ENCODE peak calls at places on chromosomes 5 and 9, in nine cellular contexts. Z, L, V, H, W, B, F, X and S are unnamed samples.

GRCh38 chr5:169160405-169160901 is 140.5 kb downstream of the SLIT3 start:
- DNase-seq in Z (no peak), L (no peak), V (peak), H (no peak), W (peak), B (no peak), F (no peak), X (no peak), S (no peak)

GRCh38 chr5:115419794-115420585 is 123.5 kb upstream of the CCDC112 start:
- DNase-seq in Z (no peak), L (no peak), V (no peak), H (no peak), W (peak), B (no peak), F (peak), X (no peak), S (no peak)

GRCh38 chr5:170562166-170562565 is 58.3 kb downstream of the KCNIP1 start:
- DNase-seq in Z (no peak), L (no peak), V (no peak), H (no peak), W (no peak), B (no peak), F (no peak), X (no peak), S (no peak)

GRCh38 chr5:13250450-13251291 is 693.8 kb downstream of the DNAH5 start:
- DNase-seq in Z (no peak), L (no peak), V (no peak), H (no peak), W (peak), B (no peak), F (no peak), X (no peak), S (no peak)

GRCh38 chr5:159050408-159051091 is 49.2 kb downstream of the EBF1 start:
- DNase-seq in Z (no peak), L (no peak), V (no peak), H (no peak), W (no peak), B (no peak), F (no peak), X (no peak), S (no peak)

GRCh38 chr9:136316271-136316751 is 11.0 kb upstream of the GPSM1 start:
- DNase-seq in Z (no peak), L (no peak), V (no peak), H (no peak), W (no peak), B (no peak), F (no peak), X (no peak), S (no peak)

GRCh38 chr5:4911646-4912403 is 228.3 kb upstream of the ADAMTS16 start:
- DNase-seq in Z (no peak), L (no peak), V (no peak), H (no peak), W (no peak), B (no peak), F (no peak), X (no peak), S (no peak)

GRCh38 chr9:76917299-76917698 is 11.4 kb upstream of the PRUNE2 start:
- DNase-seq in Z (no peak), L (no peak), V (no peak), H (no peak), W (no peak), B (no peak), F (no peak), X (no peak), S (no peak)

GRCh38 chr9:87950765-87951488 is 23.4 kb downstream of the CDK20 start:
- DNase-seq in Z (no peak), L (no peak), V (no peak), H (no peak), W (peak), B (no peak), F (peak), X (no peak), S (peak)

GRCh38 chr5:95446009-95446408 is 54.8 kb downstream of the FAM81B start:
- DNase-seq in Z (no peak), L (no peak), V (no peak), H (no peak), W (no peak), B (no peak), F (peak), X (no peak), S (peak)

GRCh38 chr5:82413302-82414042 is 135.3 kb upstream of the RPS23 start:
- DNase-seq in Z (no peak), L (no peak), V (no peak), H (no peak), W (no peak), B (no peak), F (no peak), X (no peak), S (no peak)

GRCh38 chr9:16191691-16192402 is 639.0 kb downstream of the CCDC171 start:
- DNase-seq in Z (peak), L (peak), V (peak), H (peak), W (peak), B (no peak), F (peak), X (peak), S (peak)

GRCh38 chr9:87479801-87480201 is 17.9 kb upstream of the DAPK1 start:
- DNase-seq in Z (peak), L (no peak), V (no peak), H (no peak), W (no peak), B (no peak), F (no peak), X (no peak), S (peak)

GRCh38 chr5:33244441-33245150 is 196.2 kb upstream of the TARS1 start:
- DNase-seq in Z (no peak), L (no peak), V (no peak), H (no peak), W (no peak), B (no peak), F (no peak), X (no peak), S (no peak)

GRCh38 chr9:20848490-20848889 is 164.4 kb downstream of the FOCAD start:
- DNase-seq in Z (no peak), L (no peak), V (no peak), H (no peak), W (no peak), B (no peak), F (no peak), X (no peak), S (no peak)

GRCh38 chr5:39019231-39019630 is 55.0 kb downstream of the RICTOR start:
- DNase-seq in Z (no peak), L (no peak), V (no peak), H (no peak), W (no peak), B (no peak), F (no peak), X (no peak), S (no peak)

GRCh38 chr5:27308151-27308550 is 269.8 kb upstream of the CDH9 start:
- DNase-seq in Z (no peak), L (no peak), V (no peak), H (no peak), W (no peak), B (no peak), F (no peak), X (no peak), S (no peak)

GRCh38 chr9:111198936-111199335 is 131.1 kb downstream of the OR2K2 start:
- DNase-seq in Z (no peak), L (no peak), V (no peak), H (no peak), W (no peak), B (no peak), F (no peak), X (no peak), S (no peak)

GRCh38 chr5:178106556-178107239 is 6.6 kb upstream of the N4BP3 start:
- DNase-seq in Z (no peak), L (no peak), V (no peak), H (no peak), W (no peak), B (no peak), F (no peak), X (no peak), S (no peak)

GRCh38 chr5:74516217-74516636 is 124.3 kb downstream of the ENC1 start:
- DNase-seq in Z (peak), L (no peak), V (no peak), H (no peak), W (peak), B (no peak), F (no peak), X (no peak), S (no peak)

GRCh38 chr5:14406554-14406849 is 175.1 kb upstream of the OTULINL start:
- DNase-seq in Z (no peak), L (no peak), V (no peak), H (no peak), W (no peak), B (no peak), F (no peak), X (no peak), S (no peak)

GRCh38 chr9:1871486-1872181 is 143.5 kb upstream of the SMARCA2 start:
- DNase-seq in Z (no peak), L (no peak), V (no peak), H (no peak), W (no peak), B (no peak), F (no peak), X (no peak), S (no peak)

GRCh38 chr5:50580506-50580905 is 85.9 kb upstream of the PARP8 start:
- DNase-seq in Z (no peak), L (no peak), V (no peak), H (no peak), W (no peak), B (no peak), F (no peak), X (no peak), S (no peak)

GRCh38 chr5:116032094-116032517 is at the start of gene ARL14EPL:
- DNase-seq in Z (peak), L (no peak), V (peak), H (peak), W (peak), B (no peak), F (peak), X (no peak), S (peak)

GRCh38 chr5:66960373-66961137 is 236.0 kb downstream of the CD180 start:
- DNase-seq in Z (no peak), L (no peak), V (no peak), H (no peak), W (peak), B (no peak), F (no peak), X (no peak), S (no peak)

GRCh38 chr5:119323630-119324000 is 32.2 kb upstream of the TNFAIP8 start:
- DNase-seq in Z (no peak), L (peak), V (no peak), H (no peak), W (peak), B (no peak), F (no peak), X (no peak), S (peak)

GRCh38 chr9:109251080-109251775 is 69.6 kb downstream of the EPB41L4B start:
- DNase-seq in Z (no peak), L (peak), V (peak), H (peak), W (peak), B (no peak), F (no peak), X (no peak), S (no peak)

GRCh38 chr9:34996905-34997279 is 7.3 kb downstream of the DNAJB5 start:
- DNase-seq in Z (no peak), L (no peak), V (no peak), H (no peak), W (no peak), B (no peak), F (no peak), X (no peak), S (no peak)

GRCh38 chr9:114276908-114277821 is 45.7 kb upstream of the ORM1 start:
- DNase-seq in Z (peak), L (no peak), V (no peak), H (no peak), W (no peak), B (no peak), F (no peak), X (peak), S (no peak)

GRCh38 chr9:6024035-6024554 is 8.7 kb upstream of the RANBP6 start:
- DNase-seq in Z (no peak), L (no peak), V (peak), H (no peak), W (peak), B (no peak), F (peak), X (no peak), S (peak)

GRCh38 chr5:139273572-139274264 is 19.8 kb upstream of the MATR3 start:
- DNase-seq in Z (peak), L (peak), V (peak), H (peak), W (peak), B (peak), F (peak), X (peak), S (peak)
- TF ChIP-seq POLR2A in Z (peak), L (peak), V (no peak), H (peak), W (peak), B (peak), F (peak), X (no peak), S (peak)

GRCh38 chr5:882253-883185 is 10.1 kb downstream of the BRD9 start:
- DNase-seq in Z (no peak), L (no peak), V (no peak), H (no peak), W (no peak), B (no peak), F (no peak), X (peak), S (no peak)
- TF ChIP-seq POLR2A in Z (no peak), L (no peak), V (no peak), H (no peak), W (no peak), B (no peak), F (no peak), X (no peak), S (no peak)

GRCh38 chr5:69372394-69372793 is 2.8 kb downstream of the RAD17 start:
- DNase-seq in Z (no peak), L (no peak), V (no peak), H (no peak), W (no peak), B (no peak), F (no peak), X (no peak), S (no peak)

GRCh38 chr5:69378376-69378775 is 8.8 kb downstream of the RAD17 start:
- DNase-seq in Z (no peak), L (no peak), V (no peak), H (no peak), W (no peak), B (no peak), F (no peak), X (no peak), S (no peak)

GRCh38 chr5:69369369-69370121 is at the start of the genes AK6, RAD17 and TAF9:
- DNase-seq in Z (peak), L (peak), V (peak), H (peak), W (peak), B (peak), F (peak), X (peak), S (peak)

GRCh38 chr5:69374911-69375446 is 5.4 kb downstream of the RAD17 start:
- DNase-seq in Z (no peak), L (no peak), V (no peak), H (no peak), W (no peak), B (no peak), F (no peak), X (no peak), S (no peak)
- TF ChIP-seq POLR2A in Z (no peak), L (no peak), V (no peak), H (no peak), W (no peak), B (no peak), F (no peak), X (no peak), S (no peak)

DNA sequence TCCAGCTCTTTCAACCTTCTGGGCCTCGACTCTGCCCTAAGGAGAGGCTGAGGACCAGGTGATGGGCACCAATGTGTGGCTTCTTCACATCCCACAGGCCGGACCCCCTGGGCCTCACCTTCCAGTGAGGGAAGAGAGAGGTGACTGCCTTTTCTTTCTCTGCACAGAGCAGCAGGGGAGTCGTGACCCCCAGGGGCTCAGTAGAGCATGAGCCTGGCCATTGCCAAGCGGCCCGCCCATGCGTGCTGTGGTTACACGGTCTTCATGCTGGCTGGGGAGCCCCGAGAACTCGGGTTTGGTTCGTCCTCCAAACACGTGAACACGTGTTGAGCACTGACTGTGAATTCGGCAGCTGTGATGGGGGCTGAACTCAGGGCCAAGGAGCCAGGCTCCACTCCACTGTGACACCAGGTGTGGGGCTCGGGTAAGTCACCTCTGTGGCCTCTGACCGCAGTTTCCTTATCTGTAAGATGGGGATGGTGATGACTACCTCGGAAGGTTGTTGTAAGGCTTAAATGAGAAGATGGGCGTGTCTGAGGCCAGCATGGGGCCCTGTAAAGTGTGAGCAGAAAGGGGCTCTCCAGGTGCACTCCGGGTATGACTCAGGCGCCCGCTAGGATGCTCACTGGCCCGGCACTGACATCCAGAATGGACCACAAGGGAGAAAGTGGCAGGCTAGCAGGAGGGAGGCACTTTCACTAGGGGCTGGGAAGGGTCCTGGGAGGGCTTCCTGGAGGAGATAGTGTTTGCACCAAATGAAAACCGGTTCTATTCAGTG is 13.4 kb upstream of the GRHPR start:
- DNase-seq in Z (no peak), L (no peak), V (no peak), H (no peak), W (no peak), B (peak), F (no peak), X (no peak), S (no peak)
- TF ChIP-seq POLR2A in Z (no peak), L (no peak), V (no peak), H (no peak), W (no peak), B (no peak), F (no peak), X (no peak), S (no peak)

GRCh38 chr9:124263800-124264426 is 6.2 kb downstream of the NEK6 start:
- DNase-seq in Z (no peak), L (no peak), V (no peak), H (no peak), W (no peak), B (no peak), F (no peak), X (no peak), S (no peak)
- TF ChIP-seq POLR2A in Z (no peak), L (no peak), V (no peak), H (no peak), W (no peak), B (no peak), F (no peak), X (no peak), S (no peak)

DNA sequence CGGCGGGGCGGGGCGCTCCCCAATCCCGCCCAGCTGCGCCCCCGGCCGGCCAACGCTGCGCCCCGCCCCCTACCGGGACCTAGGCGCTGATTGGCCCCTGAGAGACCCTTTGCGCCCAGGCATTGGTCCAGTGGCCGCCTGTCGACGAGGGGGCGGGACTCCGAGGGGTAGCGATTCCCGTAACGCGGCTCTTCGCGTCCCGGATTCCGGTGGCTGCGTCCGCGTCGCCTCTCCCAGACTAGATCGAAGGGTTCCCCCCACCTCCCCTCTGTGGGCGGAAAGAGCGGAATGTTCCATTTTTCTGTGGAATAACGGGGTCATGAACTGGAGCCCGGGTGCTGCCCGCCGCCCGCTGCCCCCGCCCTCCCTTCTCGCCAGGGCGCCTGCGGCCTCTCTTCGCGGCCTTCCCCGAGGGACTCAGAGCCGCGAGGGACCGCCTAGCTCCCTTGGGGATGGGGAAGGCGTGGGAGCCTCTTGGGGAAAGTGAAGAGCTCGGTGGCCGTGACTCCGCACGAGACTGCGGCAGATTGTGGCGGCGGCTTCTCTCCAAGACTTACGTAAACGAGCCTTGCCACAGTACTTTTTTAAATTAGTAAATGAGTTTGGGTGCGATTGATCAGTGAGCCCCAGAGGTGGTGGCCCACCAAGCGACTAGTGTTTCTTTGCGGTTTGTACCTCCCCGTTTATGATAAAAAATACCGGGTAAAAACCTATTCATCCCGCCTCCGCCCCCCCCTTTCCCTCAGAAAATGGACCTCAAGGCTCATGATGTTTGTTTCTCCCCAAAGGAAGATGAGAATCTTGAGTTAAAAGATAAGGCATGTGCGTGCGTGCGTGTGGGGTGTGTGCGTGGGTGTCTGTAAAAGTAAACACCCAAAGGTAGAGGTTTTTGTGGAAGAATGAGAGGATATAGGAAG is 493 bp upstream of the IL6ST start:
- DNase-seq in Z (peak), L (peak), V (peak), H (peak), W (peak), B (peak), F (peak), X (peak), S (peak)
- TF ChIP-seq POLR2A in Z (peak), L (peak), V (peak), H (peak), W (peak), B (peak), F (peak), X (no peak), S (peak)

DNA sequence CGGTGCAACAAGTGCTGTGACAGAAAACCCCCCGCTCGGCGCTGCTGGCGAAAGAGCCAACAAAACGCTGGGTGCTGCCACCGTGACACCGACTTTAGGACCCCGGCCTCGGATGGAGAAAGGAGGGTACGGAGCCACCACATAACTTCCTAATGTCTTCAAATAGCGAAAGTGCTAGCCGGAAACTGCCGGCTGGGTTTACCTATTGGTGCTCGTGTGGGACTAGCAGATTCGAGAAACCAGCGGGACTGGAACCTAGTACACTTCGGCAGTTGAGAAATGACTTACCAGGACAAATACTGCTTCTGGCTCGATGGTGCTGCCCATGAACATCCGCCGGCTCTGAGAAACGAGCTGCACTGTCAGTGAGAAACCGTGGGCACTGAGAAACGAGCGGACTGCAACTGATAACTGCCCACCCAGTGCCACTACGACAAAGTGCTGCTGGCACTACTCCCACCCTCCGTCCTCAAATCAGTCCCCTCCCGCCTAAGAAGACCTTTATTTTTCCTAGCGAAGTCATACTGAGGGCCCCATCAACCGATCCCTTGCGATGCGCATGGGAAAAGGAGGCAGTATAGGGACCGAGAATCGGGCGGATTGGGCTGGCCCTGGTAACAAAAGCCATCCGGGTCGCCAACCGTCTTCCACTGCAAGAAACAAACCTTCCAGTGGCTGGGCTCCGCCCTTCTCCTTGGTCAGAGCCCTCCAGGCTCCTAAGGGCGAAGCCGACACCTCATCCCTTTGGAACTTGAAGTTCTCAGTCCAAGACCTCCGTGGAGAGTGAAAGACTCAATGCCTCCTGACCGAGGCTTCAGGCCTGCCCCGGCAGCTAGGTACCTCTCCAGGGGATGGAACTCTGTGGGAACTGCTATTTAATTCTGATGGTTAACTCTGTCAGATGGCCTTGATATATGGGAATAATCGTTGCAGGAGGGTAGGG is 27.0 kb upstream of the ANXA2R start:
- DNase-seq in Z (peak), L (peak), V (peak), H (peak), W (peak), B (peak), F (peak), X (peak), S (peak)
- TF ChIP-seq POLR2A in Z (no peak), L (peak), V (peak), H (peak), W (no peak), B (peak), F (peak), X (no peak), S (peak)